ENCODE peak calls at places on chromosomes 3 and 15, in five cellular contexts. J is mesothelial cell of epicardium; F is RWPE1; T is H9; D is CD8-positive, alpha-beta T cell. O is an unnamed sample.
A peak's percentile ranks its signal among the peaks of the same experiment; 100 is the strongest.

GRCh38 chr3:11603628-11604027 is 40.1 kb downstream of the VGLL4 start:
- DNase-seq in J (no peak), F (no peak), T (no peak), D (no peak), O (no peak)

GRCh38 chr3:185549111-185549510 is 3.3 kb downstream of the LIPH start:
- DNase-seq in F (peak; percentile 95), D (no peak), T (no peak), J (no peak), O (no peak)

GRCh38 chr3:150848864-150849263 is 56.4 kb downstream of the MINDY4B start:
- DNase-seq in F (no peak), D (no peak), J (no peak), T (no peak), O (no peak)

GRCh38 chr15:68652141-68652540 is 73.3 kb downstream of the CORO2B start:
- DNase-seq in T (no peak), D (no peak), J (no peak), F (no peak), O (no peak)

GRCh38 chr3:102528727-102529126 is 93.9 kb downstream of the ZPLD1 start:
- DNase-seq in D (no peak), T (no peak), J (no peak), F (no peak), O (no peak)

GRCh38 chr3:95002665-95003064 is 939.8 kb downstream of the NSUN3 start:
- DNase-seq in J (no peak), D (no peak), F (no peak), T (no peak), O (no peak)

GRCh38 chr3:95815828-95816227 is 998.6 kb upstream of the EPHA6 start:
- DNase-seq in T (no peak), F (no peak), D (no peak), J (no peak), O (no peak)

GRCh38 chr3:194869482-194870169 is 183.9 kb downstream of the FAM43A start:
- DNase-seq in T (no peak), D (no peak), F (peak; percentile 59), J (no peak), O (no peak)

GRCh38 chr15:64426845-64427465 is 33.4 kb upstream of the ZNF609 start:
- DNase-seq in J (no peak), F (no peak), D (no peak), T (no peak), O (no peak)

GRCh38 chr15:71883447-71883846 is 73.1 kb downstream of the NR2E3 start:
- DNase-seq in F (no peak), T (no peak), D (no peak), J (no peak), O (no peak)

GRCh38 chr15:90931737-90932659 is at the start of gene HDDC3:
- DNase-seq in F (peak; percentile 95), D (peak; percentile 88), J (peak; percentile 82), T (peak; percentile 91), O (peak; percentile 85)

GRCh38 chr3:19543212-19543841 is 390.7 kb downstream of the EFHB start:
- DNase-seq in D (no peak), T (peak; percentile 49), F (no peak), J (no peak), O (no peak)

GRCh38 chr3:69731080-69731479 is 8.2 kb upstream of the MITF start:
- DNase-seq in F (no peak), T (no peak), J (no peak), D (no peak), O (no peak)

GRCh38 chr3:114565201-114565600 is 271.4 kb downstream of the TIGIT start:
- DNase-seq in D (no peak), F (no peak), J (no peak), T (no peak), O (no peak)

GRCh38 chr3:50890688-50891344 is 216.1 kb downstream of the DOCK3 start:
- DNase-seq in T (no peak), F (no peak), J (no peak), D (no peak), O (no peak)

GRCh38 chr15:60740787-60741354 is 261.9 kb upstream of the ICE2 start:
- DNase-seq in D (no peak), J (no peak), F (no peak), T (no peak), O (no peak)

GRCh38 chr3:159763466-159764210 is 225.0 kb upstream of the IL12A start:
- DNase-seq in D (no peak), F (peak; percentile 87), T (peak; percentile 91), J (peak; percentile 66), O (no peak)

GRCh38 chr3:148600440-148600839 is 97.3 kb upstream of the AGTR1 start:
- DNase-seq in D (no peak), J (no peak), T (no peak), F (no peak), O (no peak)

GRCh38 chr15:89566141-89566540 is 9.1 kb upstream of the TICRR start:
- DNase-seq in F (peak; percentile 32), D (no peak), T (no peak), J (no peak), O (no peak)

GRCh38 chr3:19022546-19022945 is 125.8 kb upstream of the KCNH8 start:
- DNase-seq in F (no peak), J (no peak), T (no peak), D (no peak), O (no peak)

GRCh38 chr3:37892917-37893595 is 31.4 kb downstream of the CTDSPL start:
- DNase-seq in J (no peak), T (no peak), D (no peak), F (no peak), O (no peak)

GRCh38 chr3:37997791-37998370 is 7.3 kb downstream of the VILL start:
- DNase-seq in F (no peak), D (no peak), T (no peak), J (peak; percentile 11), O (peak; percentile 42)

GRCh38 chr3:113234688-113235260 is 23.4 kb downstream of the BOC start:
- DNase-seq in D (no peak), T (no peak), F (no peak), J (no peak), O (no peak)

GRCh38 chr3:71784914-71785593 is at the start of gene PROK2:
- DNase-seq in J (no peak), F (peak; percentile 3), T (peak; percentile 52), D (no peak), O (no peak)

GRCh38 chr3:65636326-65636725 is 402.4 kb downstream of the MAGI1 start:
- DNase-seq in D (no peak), F (no peak), J (no peak), T (no peak), O (no peak)

GRCh38 chr3:11591401-11592266 is 52.1 kb downstream of the VGLL4 start:
- DNase-seq in T (peak; percentile 54), D (no peak), J (no peak), F (peak; percentile 20), O (no peak)

GRCh38 chr3:141972394-141972793 is 96.0 kb downstream of the ATP1B3 start:
- DNase-seq in J (no peak), T (no peak), F (peak; percentile 60), D (no peak), O (no peak)

GRCh38 chr3:195045481-195045880 is 225.5 kb downstream of the XXYLT1 start:
- DNase-seq in J (no peak), D (no peak), F (no peak), T (peak; percentile 33), O (no peak)

GRCh38 chr3:189041482-189042090 is 130.2 kb upstream of the TPRG1 start:
- DNase-seq in T (peak; percentile 76), D (peak; percentile 58), F (peak; percentile 31), J (no peak), O (no peak)

GRCh38 chr3:134034005-134034785 is 4.5 kb upstream of the SLCO2A1 start:
- DNase-seq in D (no peak), F (no peak), T (no peak), J (no peak), O (no peak)

DNA sequence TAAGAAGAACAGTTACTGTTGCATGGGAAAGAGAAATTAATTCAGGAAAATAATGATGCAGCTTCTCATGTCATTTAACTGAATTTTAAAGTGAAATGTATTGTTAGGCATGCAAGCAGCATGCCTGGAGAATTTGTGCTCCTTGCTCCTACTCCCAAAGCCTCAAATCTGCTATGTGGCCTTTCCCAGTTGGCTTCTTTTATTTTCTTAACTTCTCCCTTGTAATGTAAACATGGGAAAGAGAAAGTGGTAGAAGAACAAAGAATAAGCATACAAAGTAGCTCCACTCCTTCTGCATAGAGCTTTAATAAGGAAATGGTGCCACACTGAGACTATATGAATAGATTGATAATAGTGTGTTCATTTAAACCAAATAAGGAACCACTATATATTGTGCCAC is 100.0 kb downstream of the VGLL3 start:
- DNase-seq in F (no peak), T (peak; percentile 29), D (no peak), J (no peak), O (no peak)
- TF ChIP-seq CTCF in F (no peak), T (no peak), D (no peak), J (no peak), O (no peak)

GRCh38 chr3:87298111-87298718 is 21.8 kb upstream of the POU1F1 start:
- DNase-seq in J (no peak), T (no peak), D (no peak), F (peak; percentile 30), O (no peak)
- TF ChIP-seq CTCF in J (peak; percentile 80), T (peak; percentile 81), D (peak; percentile 89), F (peak; percentile 76), O (peak; percentile 81)

GRCh38 chr3:101500208-101500607 is 12.8 kb downstream of the SENP7 start:
- DNase-seq in J (no peak), T (no peak), F (no peak), D (no peak), O (no peak)

GRCh38 chr3:101497803-101498202 is 15.2 kb downstream of the SENP7 start:
- DNase-seq in T (no peak), F (no peak), J (no peak), D (no peak), O (no peak)

DNA sequence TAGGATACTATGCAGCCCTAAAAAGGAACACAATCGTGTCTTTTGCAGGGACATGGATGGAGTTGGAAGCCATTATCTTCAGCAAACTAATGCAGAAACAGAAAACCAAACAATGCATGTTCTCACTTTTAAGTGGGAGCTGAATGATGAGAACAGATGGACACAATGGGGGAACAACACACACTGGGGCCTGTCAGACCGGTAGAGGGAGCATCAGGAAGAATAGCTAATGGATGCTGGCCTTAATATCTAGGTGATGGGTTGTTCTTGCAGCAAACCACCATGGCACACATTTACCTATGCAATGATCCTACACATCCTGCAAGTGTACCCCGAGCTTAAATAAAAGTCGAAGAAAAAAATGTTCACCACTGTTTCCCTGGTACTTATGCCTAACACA is 17.5 kb downstream of the SENP7 start:
- DNase-seq in T (peak; percentile 38), D (no peak), F (no peak), J (no peak), O (no peak)
- TF ChIP-seq CTCF in T (peak; percentile 65), D (no peak), F (no peak), J (no peak), O (no peak)

DNA sequence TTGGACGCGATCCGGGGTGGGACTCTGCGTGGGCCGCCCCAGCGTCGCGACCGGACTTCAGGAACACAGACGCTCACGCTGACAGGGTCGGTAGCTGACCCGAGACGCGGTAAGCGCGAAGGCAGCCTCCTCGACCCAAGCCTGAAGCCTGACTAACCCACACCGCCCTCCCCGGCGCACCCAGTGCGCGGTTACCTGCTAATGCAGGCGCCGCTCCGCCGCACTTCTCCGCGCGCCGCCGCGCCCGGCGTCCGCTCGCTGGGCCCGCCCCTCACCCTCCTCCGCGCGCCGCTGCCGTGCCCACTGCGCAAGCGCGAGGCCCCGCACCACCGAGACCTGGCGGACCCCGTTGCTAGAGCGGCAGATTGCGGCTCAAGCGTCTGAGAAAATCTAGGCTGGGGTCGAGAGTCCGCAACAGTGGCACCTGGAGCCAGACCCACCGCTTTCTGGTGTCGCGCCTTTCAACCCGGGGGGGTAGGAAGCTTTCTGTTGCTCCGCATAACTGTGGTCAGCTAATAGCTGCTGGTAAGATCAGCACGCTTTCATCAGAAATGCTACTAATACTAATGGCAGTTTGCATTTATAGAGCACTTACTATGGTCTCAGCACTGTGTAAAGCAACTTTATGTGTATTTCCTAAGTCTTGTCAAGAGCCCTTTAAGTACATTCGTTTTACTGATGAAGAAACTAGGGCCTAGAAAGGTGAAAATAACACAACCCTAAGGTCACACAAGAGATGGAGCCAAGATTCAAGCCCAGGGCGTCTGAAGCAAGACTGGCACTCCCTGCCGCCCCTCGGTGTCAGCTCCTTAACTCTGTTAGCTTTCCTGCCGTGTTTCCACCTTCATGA is at the start of gene TBCCD1:
- DNase-seq in J (peak; percentile 91), F (peak; percentile 90), D (peak; percentile 97), T (peak; percentile 94), O (peak; percentile 86)
- TF ChIP-seq CTCF in J (no peak), F (no peak), D (no peak), T (no peak), O (no peak)